ENCODE peak calls at places on chromosomes 1 and 21, in five cellular contexts. One of them, this sample, is unnamed. For H3K27me3, the result is how much of the 10 kb centered on the place peaks cover.

GRCh38 chr1:215887618-215888017 is 320.5 kb downstream of the KCTD3 start:
- DNase-seq in gastrocnemius medialis: no peak
- DNase-seq in transverse colon: no peak
- DNase-seq in tibial nerve: no peak
- DNase-seq in dorsolateral prefrontal cortex: no peak
- DNase-seq in this sample: no peak

GRCh38 chr1:180935326-180936109 is 22.8 kb downstream of the KIAA1614 start:
- DNase-seq in gastrocnemius medialis: no peak
- DNase-seq in transverse colon: peak
- DNase-seq in tibial nerve: no peak
- DNase-seq in dorsolateral prefrontal cortex: no peak
- DNase-seq in this sample: peak

GRCh38 chr1:97270508-97271307 is 549.1 kb downstream of the PTBP2 start:
- DNase-seq in gastrocnemius medialis: no peak
- DNase-seq in transverse colon: no peak
- DNase-seq in tibial nerve: no peak
- DNase-seq in dorsolateral prefrontal cortex: no peak
- DNase-seq in this sample: no peak

GRCh38 chr1:220527279-220528048 is 472 bp upstream of the MARK1 start:
- DNase-seq in gastrocnemius medialis: peak
- DNase-seq in transverse colon: peak
- DNase-seq in tibial nerve: peak
- DNase-seq in dorsolateral prefrontal cortex: peak
- DNase-seq in this sample: peak

GRCh38 chr21:37463083-37463780 is 96.7 kb downstream of the DYRK1A start:
- DNase-seq in gastrocnemius medialis: no peak
- DNase-seq in transverse colon: no peak
- DNase-seq in tibial nerve: no peak
- DNase-seq in dorsolateral prefrontal cortex: no peak
- DNase-seq in this sample: peak

GRCh38 chr1:118911571-118911970 is 76.6 kb downstream of the TBX15 start:
- DNase-seq in gastrocnemius medialis: no peak
- DNase-seq in transverse colon: no peak
- DNase-seq in tibial nerve: no peak
- DNase-seq in dorsolateral prefrontal cortex: no peak
- DNase-seq in this sample: no peak

GRCh38 chr1:239616686-239617085 is 230.3 kb downstream of the CHRM3 start:
- DNase-seq in gastrocnemius medialis: no peak
- DNase-seq in transverse colon: no peak
- DNase-seq in tibial nerve: no peak
- DNase-seq in dorsolateral prefrontal cortex: no peak
- DNase-seq in this sample: no peak

GRCh38 chr1:244011251-244011650 is 39.8 kb upstream of the ZBTB18 start:
- DNase-seq in gastrocnemius medialis: no peak
- DNase-seq in transverse colon: no peak
- DNase-seq in tibial nerve: no peak
- DNase-seq in dorsolateral prefrontal cortex: no peak
- DNase-seq in this sample: no peak

GRCh38 chr1:32666866-32667566 is 16.0 kb downstream of the RBBP4 start:
- DNase-seq in gastrocnemius medialis: no peak
- DNase-seq in transverse colon: no peak
- DNase-seq in tibial nerve: no peak
- DNase-seq in dorsolateral prefrontal cortex: no peak
- DNase-seq in this sample: no peak

GRCh38 chr1:46171872-46172271 is 3.0 kb upstream of the TSPAN1 start:
- DNase-seq in gastrocnemius medialis: no peak
- DNase-seq in transverse colon: peak
- DNase-seq in tibial nerve: no peak
- DNase-seq in dorsolateral prefrontal cortex: peak
- DNase-seq in this sample: no peak

GRCh38 chr1:113538225-113538624 is 147.9 kb downstream of the MAGI3 start:
- DNase-seq in gastrocnemius medialis: no peak
- DNase-seq in transverse colon: no peak
- DNase-seq in tibial nerve: no peak
- DNase-seq in dorsolateral prefrontal cortex: no peak
- DNase-seq in this sample: no peak

GRCh38 chr1:10295471-10296085 is 85.2 kb downstream of the KIF1B start:
- DNase-seq in gastrocnemius medialis: no peak
- DNase-seq in transverse colon: no peak
- DNase-seq in tibial nerve: no peak
- DNase-seq in dorsolateral prefrontal cortex: no peak
- DNase-seq in this sample: no peak

GRCh38 chr1:162220009-162220539 is 150.6 kb downstream of the NOS1AP start:
- DNase-seq in gastrocnemius medialis: no peak
- DNase-seq in transverse colon: no peak
- DNase-seq in tibial nerve: no peak
- DNase-seq in dorsolateral prefrontal cortex: no peak
- DNase-seq in this sample: no peak

GRCh38 chr1:234628099-234628498 is 18.1 kb upstream of the IRF2BP2 start:
- DNase-seq in gastrocnemius medialis: no peak
- DNase-seq in transverse colon: no peak
- DNase-seq in tibial nerve: no peak
- DNase-seq in dorsolateral prefrontal cortex: no peak
- DNase-seq in this sample: no peak

GRCh38 chr1:39410915-39411436 is 80.5 kb upstream of the BMP8A start:
- DNase-seq in gastrocnemius medialis: peak
- DNase-seq in transverse colon: peak
- DNase-seq in tibial nerve: peak
- DNase-seq in dorsolateral prefrontal cortex: no peak
- DNase-seq in this sample: peak

GRCh38 chr1:204466416-204467405 is 27.9 kb downstream of the PIK3C2B start:
- DNase-seq in gastrocnemius medialis: peak
- DNase-seq in transverse colon: no peak
- DNase-seq in tibial nerve: no peak
- DNase-seq in dorsolateral prefrontal cortex: no peak
- DNase-seq in this sample: no peak

GRCh38 chr1:199272690-199273089 is 633.9 kb downstream of the PTPRC start:
- DNase-seq in gastrocnemius medialis: no peak
- DNase-seq in transverse colon: no peak
- DNase-seq in tibial nerve: no peak
- DNase-seq in dorsolateral prefrontal cortex: peak
- DNase-seq in this sample: peak

GRCh38 chr21:41536076-41536826 is 28.3 kb upstream of the TMPRSS2 start:
- DNase-seq in gastrocnemius medialis: no peak
- DNase-seq in transverse colon: peak
- DNase-seq in tibial nerve: no peak
- DNase-seq in dorsolateral prefrontal cortex: no peak
- DNase-seq in this sample: no peak

GRCh38 chr1:75614455-75615379 is 3.8 kb upstream of the SLC44A5 start:
- DNase-seq in gastrocnemius medialis: peak
- DNase-seq in transverse colon: peak
- DNase-seq in tibial nerve: no peak
- DNase-seq in dorsolateral prefrontal cortex: peak
- DNase-seq in this sample: peak

GRCh38 chr21:16535100-16535418 is 805.3 kb downstream of the USP25 start:
- DNase-seq in gastrocnemius medialis: peak
- DNase-seq in transverse colon: peak
- DNase-seq in tibial nerve: peak
- DNase-seq in dorsolateral prefrontal cortex: peak
- DNase-seq in this sample: no peak

GRCh38 chr21:18499761-18500376 is 96.3 kb upstream of the TMPRSS15 start:
- DNase-seq in gastrocnemius medialis: no peak
- DNase-seq in transverse colon: peak
- DNase-seq in tibial nerve: peak
- DNase-seq in dorsolateral prefrontal cortex: peak
- DNase-seq in this sample: peak

GRCh38 chr1:61058477-61059245 is 23.7 kb upstream of the NFIA start:
- DNase-seq in gastrocnemius medialis: no peak
- DNase-seq in transverse colon: no peak
- DNase-seq in tibial nerve: no peak
- DNase-seq in dorsolateral prefrontal cortex: no peak
- DNase-seq in this sample: no peak

GRCh38 chr1:176325664-176326063 is 118.6 kb upstream of the COP1 start:
- DNase-seq in gastrocnemius medialis: no peak
- DNase-seq in transverse colon: no peak
- DNase-seq in tibial nerve: no peak
- DNase-seq in dorsolateral prefrontal cortex: no peak
- DNase-seq in this sample: no peak

GRCh38 chr1:221039616-221040015 is 160.4 kb downstream of the HLX start:
- DNase-seq in gastrocnemius medialis: no peak
- DNase-seq in transverse colon: no peak
- DNase-seq in tibial nerve: no peak
- DNase-seq in dorsolateral prefrontal cortex: no peak
- DNase-seq in this sample: no peak

GRCh38 chr1:184882649-184883303 is 91.5 kb downstream of the NIBAN1 start:
- DNase-seq in gastrocnemius medialis: no peak
- DNase-seq in transverse colon: peak
- DNase-seq in tibial nerve: no peak
- DNase-seq in dorsolateral prefrontal cortex: no peak
- DNase-seq in this sample: no peak

GRCh38 chr1:209643295-209644020 is 8.8 kb downstream of the LAMB3 start:
- DNase-seq in gastrocnemius medialis: peak
- DNase-seq in transverse colon: no peak
- DNase-seq in tibial nerve: no peak
- DNase-seq in dorsolateral prefrontal cortex: peak
- DNase-seq in this sample: no peak

GRCh38 chr1:17984510-17985085 is 123.0 kb upstream of the IGSF21 start:
- DNase-seq in gastrocnemius medialis: no peak
- DNase-seq in transverse colon: peak
- DNase-seq in tibial nerve: peak
- DNase-seq in dorsolateral prefrontal cortex: no peak
- DNase-seq in this sample: no peak

GRCh38 chr21:33116669-33117267 is 46.8 kb downstream of the OLIG1 start:
- DNase-seq in gastrocnemius medialis: no peak
- DNase-seq in transverse colon: no peak
- DNase-seq in tibial nerve: no peak
- DNase-seq in dorsolateral prefrontal cortex: no peak
- DNase-seq in this sample: no peak

GRCh38 chr1:211648336-211648735 is 27.1 kb downstream of the NEK2 start:
- DNase-seq in gastrocnemius medialis: no peak
- DNase-seq in transverse colon: peak
- DNase-seq in tibial nerve: no peak
- DNase-seq in dorsolateral prefrontal cortex: no peak
- DNase-seq in this sample: no peak

GRCh38 chr1:90711696-90712095 is 5.4 kb downstream of the BARHL2 start:
- DNase-seq in gastrocnemius medialis: no peak
- DNase-seq in transverse colon: no peak
- DNase-seq in tibial nerve: no peak
- DNase-seq in dorsolateral prefrontal cortex: no peak
- DNase-seq in this sample: no peak

GRCh38 chr1:200206761-200207160 is 179.3 kb downstream of the NR5A2 start:
- DNase-seq in gastrocnemius medialis: no peak
- DNase-seq in transverse colon: no peak
- DNase-seq in tibial nerve: no peak
- DNase-seq in dorsolateral prefrontal cortex: no peak
- DNase-seq in this sample: no peak

GRCh38 chr1:54904476-54905048 is 17.6 kb upstream of the DHCR24 start:
- DNase-seq in gastrocnemius medialis: no peak
- DNase-seq in transverse colon: no peak
- DNase-seq in tibial nerve: no peak
- DNase-seq in dorsolateral prefrontal cortex: no peak
- DNase-seq in this sample: no peak

GRCh38 chr1:222547944-222548671 is at the start of gene HHIPL2:
- DNase-seq in gastrocnemius medialis: no peak
- DNase-seq in transverse colon: no peak
- DNase-seq in tibial nerve: no peak
- DNase-seq in dorsolateral prefrontal cortex: no peak
- DNase-seq in this sample: no peak

GRCh38 chr1:40783001-40783905 is at the start of gene KCNQ4:
- DNase-seq in gastrocnemius medialis: peak
- DNase-seq in transverse colon: peak
- DNase-seq in tibial nerve: peak
- DNase-seq in dorsolateral prefrontal cortex: peak
- DNase-seq in this sample: no peak

GRCh38 chr21:45390121-45390751 is 14.7 kb upstream of the COL18A1 start:
- DNase-seq in gastrocnemius medialis: peak
- DNase-seq in transverse colon: no peak
- DNase-seq in tibial nerve: no peak
- DNase-seq in dorsolateral prefrontal cortex: no peak
- DNase-seq in this sample: no peak

GRCh38 chr1:52915211-52915854 is 6.2 kb downstream of the ECHDC2 start:
- DNase-seq in gastrocnemius medialis: no peak
- DNase-seq in transverse colon: no peak
- DNase-seq in tibial nerve: no peak
- DNase-seq in dorsolateral prefrontal cortex: no peak
- DNase-seq in this sample: no peak
- H3K4me3 ChIP-seq in gastrocnemius medialis: no peak
- H3K4me3 ChIP-seq in transverse colon: no peak
- H3K4me3 ChIP-seq in tibial nerve: no peak
- H3K4me3 ChIP-seq in dorsolateral prefrontal cortex: no peak
- H3K4me3 ChIP-seq in this sample: no peak

DNA sequence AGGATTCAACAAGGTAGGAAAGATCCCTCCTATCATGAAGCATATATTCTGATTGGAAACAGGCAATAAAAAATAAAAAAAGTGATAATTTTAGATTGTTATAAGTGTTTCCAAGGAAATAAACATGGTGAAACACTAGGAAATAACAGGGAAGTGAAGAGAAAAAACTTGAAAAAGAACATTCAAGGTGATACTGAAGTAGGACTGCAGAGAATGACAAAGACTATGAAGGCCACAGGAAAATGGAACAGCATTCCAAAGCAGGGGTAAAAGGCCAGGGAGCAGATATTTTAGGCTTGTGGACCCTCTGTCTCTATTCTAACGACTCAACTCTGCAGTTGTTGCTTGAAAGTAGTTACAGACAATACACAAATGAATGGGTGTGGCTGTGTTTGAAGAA is 7.9 kb downstream of the ANKRD45 start:
- DNase-seq in gastrocnemius medialis: no peak
- DNase-seq in transverse colon: no peak
- DNase-seq in tibial nerve: no peak
- DNase-seq in dorsolateral prefrontal cortex: no peak
- DNase-seq in this sample: no peak
- H3K27me3 ChIP-seq in gastrocnemius medialis: under half
- H3K27me3 ChIP-seq in transverse colon: under half
- H3K27me3 ChIP-seq in tibial nerve: under half
- H3K27me3 ChIP-seq in dorsolateral prefrontal cortex: under half
- H3K27me3 ChIP-seq in this sample: under half

GRCh38 chr1:179082308-179083030 is 599 bp downstream of the TOR3A start:
- DNase-seq in gastrocnemius medialis: peak
- DNase-seq in transverse colon: peak
- DNase-seq in tibial nerve: no peak
- DNase-seq in dorsolateral prefrontal cortex: peak
- DNase-seq in this sample: peak
- TF ChIP-seq CTCF in gastrocnemius medialis: no peak
- TF ChIP-seq CTCF in transverse colon: no peak
- TF ChIP-seq CTCF in tibial nerve: no peak
- TF ChIP-seq CTCF in dorsolateral prefrontal cortex: no peak
- TF ChIP-seq CTCF in this sample: no peak

DNA sequence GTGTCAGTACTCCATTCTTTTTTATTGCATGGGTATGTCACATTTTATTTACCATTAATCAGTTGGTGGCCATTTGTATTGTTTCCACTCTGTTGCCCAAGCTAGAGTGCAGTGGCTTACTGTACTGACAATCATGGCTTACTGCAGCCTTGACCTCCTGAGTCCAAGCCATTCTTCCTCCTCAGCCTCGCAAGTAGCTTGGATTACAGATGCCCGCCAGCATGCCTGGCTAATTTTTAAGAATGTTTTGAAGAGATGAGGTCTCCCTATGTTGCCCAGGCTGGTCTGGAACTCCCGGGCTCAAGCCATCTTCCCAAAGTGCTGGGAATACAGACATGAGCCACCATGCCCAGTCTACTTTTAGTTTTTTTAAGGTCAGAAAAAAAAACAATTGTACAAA is 813 bp upstream of the SFT2D2 start:
- DNase-seq in gastrocnemius medialis: no peak
- DNase-seq in transverse colon: no peak
- DNase-seq in tibial nerve: no peak
- DNase-seq in dorsolateral prefrontal cortex: no peak
- DNase-seq in this sample: no peak
- H3K4me3 ChIP-seq in gastrocnemius medialis: peak
- H3K4me3 ChIP-seq in transverse colon: no peak
- H3K4me3 ChIP-seq in tibial nerve: peak
- H3K4me3 ChIP-seq in dorsolateral prefrontal cortex: peak
- H3K4me3 ChIP-seq in this sample: no peak

GRCh38 chr1:25610822-25611630 is 5.6 kb upstream of the MAN1C1 start:
- DNase-seq in gastrocnemius medialis: no peak
- DNase-seq in transverse colon: no peak
- DNase-seq in tibial nerve: no peak
- DNase-seq in dorsolateral prefrontal cortex: no peak
- DNase-seq in this sample: no peak
- H3K27me3 ChIP-seq in gastrocnemius medialis: under half
- H3K27me3 ChIP-seq in transverse colon: under half
- H3K27me3 ChIP-seq in tibial nerve: under half
- H3K27me3 ChIP-seq in dorsolateral prefrontal cortex: under half
- H3K27me3 ChIP-seq in this sample: under half

This sample was measured in GM06990.